ENCODE peak calls at places on chromosomes 13 and 19, in eight cellular contexts. I is cardiac muscle cell, G is tibial nerve, K is heart right ventricle, O is psoas muscle, R is sigmoid colon, D is kidney, L is transverse colon. N is an unnamed sample.
A peak's percentile ranks its signal among the peaks of the same experiment; 100 is the strongest.

GRCh38 chr13:114321256-114321655 is 7.0 kb downstream of the CHAMP1 start:
- DNase-seq in I (no peak), G (no peak), K (no peak), O (no peak), R (no peak), D (no peak), L (no peak), N (no peak)

GRCh38 chr19:40627486-40628279 is 26.5 kb downstream of the LTBP4 start:
- DNase-seq in I (no peak), G (no peak), K (no peak), O (no peak), R (no peak), D (no peak), L (no peak), N (no peak)

GRCh38 chr13:75739244-75739868 is 103.2 kb downstream of the LMO7 start:
- DNase-seq in I (no peak), G (no peak), K (no peak), O (no peak), R (no peak), D (no peak), L (no peak), N (no peak)

GRCh38 chr13:35723820-35724219 is 247.3 kb upstream of the MAB21L1 start:
- DNase-seq in I (no peak), G (peak; percentile 39), K (peak; percentile 33), O (no peak), R (no peak), D (no peak), L (no peak), N (no peak)

GRCh38 chr13:36456577-36456976 is 24.3 kb downstream of the CCNA1 start:
- DNase-seq in I (no peak), G (no peak), K (no peak), O (no peak), R (no peak), D (no peak), L (no peak), N (no peak)

GRCh38 chr13:28528848-28529247 is 33.9 kb upstream of the FLT1 start:
- DNase-seq in I (no peak), G (no peak), K (no peak), O (no peak), R (no peak), D (no peak), L (no peak), N (no peak)

GRCh38 chr19:38095411-38096308 is 128.4 kb downstream of the DPF1 start:
- DNase-seq in I (peak; percentile 74), G (peak; percentile 73), K (peak; percentile 59), O (peak; percentile 83), R (no peak), D (peak; percentile 80), L (peak; percentile 66), N (peak; percentile 19)

GRCh38 chr13:103140001-103140671 is 73.9 kb upstream of the SLC10A2 start:
- DNase-seq in I (peak; percentile 37), G (peak; percentile 63), K (no peak), O (no peak), R (no peak), D (no peak), L (no peak), N (no peak)

GRCh38 chr19:49637865-49638350 is 2.0 kb downstream of the RRAS start:
- DNase-seq in I (peak; percentile 23), G (peak; percentile 86), K (peak; percentile 92), O (peak; percentile 93), R (peak; percentile 96), D (peak; percentile 96), L (peak; percentile 91), N (no peak)

GRCh38 chr19:16594681-16595091 is 22.5 kb upstream of the SLC35E1 start:
- DNase-seq in I (no peak), G (no peak), K (no peak), O (no peak), R (no peak), D (no peak), L (no peak), N (no peak)

GRCh38 chr19:18231775-18232174 is 5.5 kb upstream of the PDE4C start:
- DNase-seq in I (no peak), G (no peak), K (no peak), O (no peak), R (no peak), D (no peak), L (no peak), N (no peak)

GRCh38 chr13:105462981-105463380 is 1072.5 kb downstream of the EFNB2 start:
- DNase-seq in I (no peak), G (no peak), K (no peak), O (no peak), R (no peak), D (no peak), L (no peak), N (no peak)
- H3K4me3 ChIP-seq in I (no peak overlapping the region), G (no peak overlapping the region), K (no peak overlapping the region), O (no peak overlapping the region), R (no peak overlapping the region), D (no peak overlapping the region), L (no peak overlapping the region), N (no peak overlapping the region)

DNA sequence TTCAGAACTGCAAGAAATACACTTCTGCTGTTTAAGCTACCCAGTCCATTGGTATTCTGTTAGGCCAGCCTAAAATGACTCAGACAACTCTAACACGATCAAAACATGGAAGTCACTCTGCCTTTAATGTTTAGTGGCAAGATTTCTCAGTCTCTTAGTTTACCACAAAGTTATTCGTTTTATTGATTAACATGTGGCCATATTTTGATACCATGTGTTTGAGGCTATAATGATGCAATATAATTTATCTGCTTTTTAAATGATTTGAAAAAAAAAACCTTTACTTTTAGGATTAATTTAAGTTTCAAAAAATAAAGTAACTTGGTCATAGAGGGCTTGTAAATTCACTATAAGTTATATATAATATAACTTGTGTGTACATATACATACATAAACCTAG is 223.4 kb downstream of the SPRY2 start:
- DNase-seq in I (no peak), G (no peak), K (no peak), O (no peak), R (no peak), D (no peak), L (no peak), N (no peak)
- H3K9me3 ChIP-seq in I (no peaks in the 10 kb centered on the region), G (no peaks in the 10 kb centered on the region), K (no peaks in the 10 kb centered on the region), O (no peaks in the 10 kb centered on the region), R (no peaks in the 10 kb centered on the region), D (no peaks in the 10 kb centered on the region), L (no peaks in the 10 kb centered on the region), N (no peaks in the 10 kb centered on the region)

DNA sequence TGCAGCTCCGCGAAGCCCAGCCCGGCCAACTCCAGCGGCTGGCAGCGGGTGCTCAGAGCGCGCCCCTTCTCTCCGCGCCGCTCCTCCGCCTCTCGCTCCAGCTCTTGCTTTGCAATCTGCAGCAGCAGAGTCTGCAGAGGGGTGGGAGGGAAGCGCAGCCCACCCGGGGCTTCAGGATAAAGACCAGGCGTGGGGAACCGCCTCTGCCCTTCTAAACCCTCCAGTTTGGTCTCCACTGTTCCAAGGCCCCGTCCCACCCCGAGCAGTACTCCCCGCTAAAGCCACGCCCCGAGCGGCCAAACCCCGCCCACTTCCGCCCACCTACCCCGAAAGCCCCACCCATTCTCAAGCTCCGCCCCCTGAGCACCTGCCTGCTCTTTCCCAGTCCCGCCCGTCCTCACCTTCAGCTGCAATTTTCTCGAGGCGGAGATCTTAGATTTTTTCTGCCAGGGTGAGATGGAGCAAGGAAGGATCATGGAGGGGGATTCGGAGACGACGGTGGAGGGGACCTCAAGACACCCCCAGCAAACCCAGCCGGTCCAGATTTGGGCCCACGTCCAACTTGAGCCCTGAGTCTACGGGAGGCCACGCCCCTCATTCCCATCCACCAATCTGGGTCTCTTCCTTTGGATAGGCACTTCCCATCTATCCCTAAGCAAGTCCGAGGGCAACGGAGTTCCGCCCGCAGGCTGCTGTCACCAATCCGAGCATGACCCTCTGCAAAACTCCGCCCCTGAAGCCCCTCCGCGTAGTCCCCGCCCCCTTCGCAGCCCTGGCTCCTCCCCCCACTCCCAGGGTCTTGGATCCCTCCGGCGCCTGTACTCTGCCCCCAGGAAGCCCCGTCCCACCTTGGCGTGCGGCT is 1.1 kb downstream of the TNNI3 start:
- DNase-seq in I (peak; percentile 87), G (no peak), K (peak; percentile 69), O (peak; percentile 81), R (no peak), D (peak; percentile 81), L (peak; percentile 74), N (no peak)
- H3K4me3 ChIP-seq in I (peak overlapping the region; percentile 34), G (no peak overlapping the region), K (peak overlapping the region; percentile 26), O (peak overlapping the region; percentile 59), R (no peak overlapping the region), D (no peak overlapping the region), L (no peak overlapping the region), N (no peak overlapping the region)

GRCh38 chr13:25247345-25247744 is 39.9 kb downstream of the MTMR6 start:
- DNase-seq in I (no peak), G (no peak), K (no peak), O (no peak), R (no peak), D (no peak), L (no peak), N (no peak)
- H3K9me3 ChIP-seq in I (no peaks in the 10 kb centered on the region), G (no peaks in the 10 kb centered on the region), K (no peaks in the 10 kb centered on the region), O (no peaks in the 10 kb centered on the region), R (no peaks in the 10 kb centered on the region), D (no peaks in the 10 kb centered on the region), L (no peaks in the 10 kb centered on the region), N (no peaks in the 10 kb centered on the region)

GRCh38 chr13:109869312-109870237 is 83.2 kb upstream of the IRS2 start:
- DNase-seq in I (no peak), G (no peak), K (peak; percentile 81), O (peak; percentile 80), R (peak; percentile 93), D (peak; percentile 93), L (peak; percentile 64), N (no peak)

GRCh38 chr13:109868583-109869311 is 82.4 kb upstream of the IRS2 start:
- DNase-seq in I (no peak), G (no peak), K (no peak), O (no peak), R (no peak), D (no peak), L (no peak), N (no peak)

GRCh38 chr13:109871018-109871370 is 84.6 kb upstream of the IRS2 start:
- DNase-seq in I (no peak), G (no peak), K (no peak), O (no peak), R (no peak), D (no peak), L (no peak), N (no peak)

GRCh38 chr13:109872864-109873263 is 86.5 kb upstream of the IRS2 start:
- DNase-seq in I (no peak), G (no peak), K (no peak), O (no peak), R (no peak), D (no peak), L (no peak), N (no peak)

DNA sequence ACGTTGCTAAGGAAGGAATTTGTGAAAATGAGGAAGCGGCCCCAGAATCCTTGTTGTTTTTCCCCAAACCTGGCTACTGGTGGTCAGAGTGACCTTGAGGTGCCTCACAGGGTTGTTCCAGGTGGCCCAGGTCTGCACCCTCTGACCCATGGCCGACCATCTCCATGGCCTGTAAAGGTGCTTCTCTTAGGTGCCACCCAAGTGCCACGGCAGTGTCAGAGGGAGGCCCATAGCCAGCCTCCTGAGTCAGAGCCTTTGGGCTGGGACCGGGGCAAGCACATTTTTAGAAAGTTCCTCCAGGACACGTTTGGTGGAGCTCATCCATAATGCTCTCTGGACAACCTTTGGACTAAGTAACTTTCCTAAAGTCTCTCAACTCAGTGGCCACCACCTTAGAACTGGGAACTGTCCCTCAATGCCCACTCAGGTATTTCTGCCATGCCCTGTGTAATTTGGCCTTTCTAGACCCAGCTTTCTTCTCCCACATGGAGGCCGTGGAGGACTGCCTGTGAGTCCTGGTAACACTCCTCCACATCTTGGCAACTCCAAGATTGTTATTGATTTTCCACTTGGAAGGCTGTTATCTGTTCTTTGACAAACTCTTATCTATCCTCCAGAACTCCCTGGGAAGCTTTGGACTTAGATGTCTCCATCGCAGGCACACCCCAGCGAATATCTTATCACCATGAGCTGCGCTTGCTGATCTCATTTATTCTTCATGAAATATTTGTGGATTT is 84.1 kb upstream of the IRS2 start:
- DNase-seq in I (no peak), G (no peak), K (no peak), O (no peak), R (no peak), D (no peak), L (no peak), N (no peak)
- H3K4me3 ChIP-seq in I (no peak overlapping the region), G (no peak overlapping the region), K (no peak overlapping the region), O (peak overlapping the region; percentile 56), R (peak overlapping the region; percentile 24), D (peak overlapping the region; percentile 56), L (no peak overlapping the region), N (no peak overlapping the region)